ENCODE peak calls at places on chromosomes 7 and 10, in six cellular contexts. One of them, this sample, is unnamed.
A peak's percentile ranks its signal among the peaks of the same experiment; 100 is the strongest.

GRCh38 chr7:95883208-95883607 is 110.9 kb downstream of the DYNC1I1 start:
- DNase-seq in stimulated activated CD8-positive, alpha-beta memory T cell treated with anti-CD3 and anti-CD28 coated beads, Interleukin-12 subunit alpha, Interleukin-12 subunit beta, amount 100 ng/mL, for 1 hour: no peak
- DNase-seq in uterus: no peak
- DNase-seq in iPS-NIHi11: no peak
- DNase-seq in A549: no peak
- DNase-seq in NCI-H446 treated with DMSO at 0.1 percent for 48 hours: no peak
- DNase-seq in this sample: no peak

GRCh38 chr7:786472-787255 is 45.6 kb upstream of the SUN1 start:
- DNase-seq in NCI-H446 treated with DMSO at 0.1 percent for 48 hours: peak; percentile 1
- DNase-seq in iPS-NIHi11: peak; percentile 90
- DNase-seq in uterus: peak; percentile 82
- DNase-seq in A549: peak; percentile 56
- DNase-seq in stimulated activated CD8-positive, alpha-beta memory T cell treated with anti-CD3 and anti-CD28 coated beads, Interleukin-12 subunit alpha, Interleukin-12 subunit beta, amount 100 ng/mL, for 1 hour: peak; percentile 62
- DNase-seq in this sample: peak; percentile 86

GRCh38 chr10:47050618-47051455 is 139.6 kb downstream of the PTPN20 start:
- DNase-seq in A549: no peak
- DNase-seq in stimulated activated CD8-positive, alpha-beta memory T cell treated with anti-CD3 and anti-CD28 coated beads, Interleukin-12 subunit alpha, Interleukin-12 subunit beta, amount 100 ng/mL, for 1 hour: no peak
- DNase-seq in uterus: no peak
- DNase-seq in NCI-H446 treated with DMSO at 0.1 percent for 48 hours: no peak
- DNase-seq in iPS-NIHi11: no peak
- DNase-seq in this sample: no peak

GRCh38 chr10:77846718-77847311 is 79.7 kb downstream of the DLG5 start:
- DNase-seq in A549: peak; percentile 67
- DNase-seq in iPS-NIHi11: peak; percentile 85
- DNase-seq in uterus: peak; percentile 79
- DNase-seq in stimulated activated CD8-positive, alpha-beta memory T cell treated with anti-CD3 and anti-CD28 coated beads, Interleukin-12 subunit alpha, Interleukin-12 subunit beta, amount 100 ng/mL, for 1 hour: peak; percentile 47
- DNase-seq in NCI-H446 treated with DMSO at 0.1 percent for 48 hours: peak; percentile 10
- DNase-seq in this sample: peak; percentile 91

GRCh38 chr10:33661580-33662269 is 327.3 kb upstream of the NRP1 start:
- DNase-seq in A549: peak; percentile 38
- DNase-seq in NCI-H446 treated with DMSO at 0.1 percent for 48 hours: no peak
- DNase-seq in uterus: peak; percentile 28
- DNase-seq in iPS-NIHi11: peak; percentile 19
- DNase-seq in stimulated activated CD8-positive, alpha-beta memory T cell treated with anti-CD3 and anti-CD28 coated beads, Interleukin-12 subunit alpha, Interleukin-12 subunit beta, amount 100 ng/mL, for 1 hour: no peak
- DNase-seq in this sample: peak; percentile 86

GRCh38 chr7:139727151-139727705 is 50.6 kb downstream of the HIPK2 start:
- DNase-seq in A549: no peak
- DNase-seq in uterus: peak; percentile 20
- DNase-seq in NCI-H446 treated with DMSO at 0.1 percent for 48 hours: no peak
- DNase-seq in stimulated activated CD8-positive, alpha-beta memory T cell treated with anti-CD3 and anti-CD28 coated beads, Interleukin-12 subunit alpha, Interleukin-12 subunit beta, amount 100 ng/mL, for 1 hour: no peak
- DNase-seq in iPS-NIHi11: no peak
- DNase-seq in this sample: no peak

GRCh38 chr10:128437786-128438350 is 311.6 kb upstream of the MKI67 start:
- DNase-seq in stimulated activated CD8-positive, alpha-beta memory T cell treated with anti-CD3 and anti-CD28 coated beads, Interleukin-12 subunit alpha, Interleukin-12 subunit beta, amount 100 ng/mL, for 1 hour: no peak
- DNase-seq in NCI-H446 treated with DMSO at 0.1 percent for 48 hours: no peak
- DNase-seq in A549: no peak
- DNase-seq in uterus: no peak
- DNase-seq in iPS-NIHi11: no peak
- DNase-seq in this sample: no peak

GRCh38 chr10:63083904-63084689 is 49.0 kb upstream of the NRBF2 start:
- DNase-seq in iPS-NIHi11: peak; percentile 58
- DNase-seq in uterus: peak; percentile 75
- DNase-seq in stimulated activated CD8-positive, alpha-beta memory T cell treated with anti-CD3 and anti-CD28 coated beads, Interleukin-12 subunit alpha, Interleukin-12 subunit beta, amount 100 ng/mL, for 1 hour: peak; percentile 17
- DNase-seq in NCI-H446 treated with DMSO at 0.1 percent for 48 hours: peak; percentile 49
- DNase-seq in A549: peak; percentile 75
- DNase-seq in this sample: no peak

GRCh38 chr10:17474595-17474994 is 20.2 kb upstream of the ST8SIA6 start:
- DNase-seq in iPS-NIHi11: peak; percentile 15
- DNase-seq in A549: peak; percentile 9
- DNase-seq in NCI-H446 treated with DMSO at 0.1 percent for 48 hours: no peak
- DNase-seq in stimulated activated CD8-positive, alpha-beta memory T cell treated with anti-CD3 and anti-CD28 coated beads, Interleukin-12 subunit alpha, Interleukin-12 subunit beta, amount 100 ng/mL, for 1 hour: no peak
- DNase-seq in uterus: no peak
- DNase-seq in this sample: no peak

GRCh38 chr10:27258838-27259532 is 18.4 kb upstream of the ACBD5 start:
- DNase-seq in uterus: no peak
- DNase-seq in NCI-H446 treated with DMSO at 0.1 percent for 48 hours: no peak
- DNase-seq in stimulated activated CD8-positive, alpha-beta memory T cell treated with anti-CD3 and anti-CD28 coated beads, Interleukin-12 subunit alpha, Interleukin-12 subunit beta, amount 100 ng/mL, for 1 hour: no peak
- DNase-seq in iPS-NIHi11: peak; percentile 69
- DNase-seq in A549: no peak
- DNase-seq in this sample: peak; percentile 72

GRCh38 chr10:10975647-10976046 is 42.0 kb upstream of the CELF2 start:
- DNase-seq in uterus: no peak
- DNase-seq in stimulated activated CD8-positive, alpha-beta memory T cell treated with anti-CD3 and anti-CD28 coated beads, Interleukin-12 subunit alpha, Interleukin-12 subunit beta, amount 100 ng/mL, for 1 hour: no peak
- DNase-seq in NCI-H446 treated with DMSO at 0.1 percent for 48 hours: no peak
- DNase-seq in iPS-NIHi11: no peak
- DNase-seq in A549: no peak
- DNase-seq in this sample: no peak